ENCODE peak calls at places on chromosomes 3 and 15, in eight cellular contexts. C is AG04450, B is mammary epithelial cell, O is lower lobe of right lung, Z is MM.1S, D is small intestine, G is IMR-90, T is right atrium auricular region. R is an unnamed sample.

GRCh38 chr3:9255976-9256375 is 6.5 kb upstream of the SRGAP3 start:
- DNase-seq in O (no peak), D (no peak), T (no peak), Z (no peak), B (no peak), C (no peak), G (no peak), R (no peak)

GRCh38 chr3:13019243-13019701 is 54.0 kb downstream of the IQSEC1 start:
- DNase-seq in D (no peak), Z (peak), G (peak), O (peak), B (peak), C (peak), T (peak), R (peak)

GRCh38 chr15:99361541-99362185 is 110.4 kb downstream of the LRRC28 start:
- DNase-seq in D (no peak), T (no peak), O (no peak), Z (no peak), G (peak), C (no peak), B (peak), R (no peak)

GRCh38 chr3:16840111-16840444 is 44.7 kb upstream of the PLCL2 start:
- DNase-seq in G (no peak), O (no peak), T (no peak), Z (no peak), C (no peak), B (no peak), D (no peak), R (no peak)

GRCh38 chr3:149501524-149501923 is 27.0 kb downstream of the TM4SF4 start:
- DNase-seq in T (no peak), O (no peak), D (no peak), G (peak), Z (no peak), B (no peak), C (peak), R (no peak)

GRCh38 chr3:43155464-43156121 is 49.7 kb upstream of the POMGNT2 start:
- DNase-seq in T (peak), C (peak), O (no peak), B (peak), Z (no peak), D (peak), G (peak), R (peak)

GRCh38 chr15:98648654-98649537 is 557 bp downstream of the IGF1R start:
- DNase-seq in D (peak), C (no peak), T (no peak), Z (peak), O (peak), B (peak), G (peak), R (peak)

GRCh38 chr15:74179983-74180688 is 6.6 kb downstream of the ISLR start:
- DNase-seq in O (peak), G (peak), C (no peak), T (no peak), Z (no peak), D (no peak), B (peak), R (peak)

GRCh38 chr3:50324351-50325144 is 2.0 kb upstream of the HYAL2 start:
- DNase-seq in T (peak), Z (peak), O (peak), C (peak), G (peak), B (peak), D (peak), R (peak)

GRCh38 chr15:100168787-100169186 is 173.0 kb downstream of the ADAMTS17 start:
- DNase-seq in O (no peak), B (no peak), T (no peak), Z (no peak), D (no peak), G (no peak), C (no peak), R (no peak)

GRCh38 chr15:99909914-99910313 is 176.7 kb upstream of the LYSMD4 start:
- DNase-seq in B (no peak), O (no peak), C (no peak), Z (no peak), D (no peak), T (no peak), G (no peak), R (no peak)

GRCh38 chr3:172465281-172465680 is 17.0 kb upstream of the GHSR start:
- DNase-seq in G (no peak), B (no peak), O (no peak), D (no peak), C (no peak), T (no peak), Z (no peak), R (no peak)

GRCh38 chr3:174035317-174035886 is 637.9 kb downstream of the NLGN1 start:
- DNase-seq in O (no peak), T (no peak), G (peak), D (no peak), B (no peak), Z (peak), C (no peak), R (no peak)

GRCh38 chr3:13332740-13333139 is 87.4 kb downstream of the NUP210 start:
- DNase-seq in B (no peak), O (no peak), D (no peak), T (no peak), Z (no peak), G (no peak), C (no peak), R (no peak)

GRCh38 chr15:26013946-26014345 is 150.8 kb upstream of the ATP10A start:
- DNase-seq in D (no peak), G (no peak), B (no peak), O (no peak), T (no peak), Z (no peak), C (no peak), R (no peak)

GRCh38 chr3:184712248-184712559 is 340 bp upstream of the MAGEF1 start:
- DNase-seq in T (no peak), O (no peak), G (no peak), C (no peak), Z (no peak), B (no peak), D (no peak), R (no peak)
- H3K27ac ChIP-seq in T (peak), O (peak), G (peak), C (peak), Z (peak), B (peak), D (no peak), R (no peak)

DNA sequence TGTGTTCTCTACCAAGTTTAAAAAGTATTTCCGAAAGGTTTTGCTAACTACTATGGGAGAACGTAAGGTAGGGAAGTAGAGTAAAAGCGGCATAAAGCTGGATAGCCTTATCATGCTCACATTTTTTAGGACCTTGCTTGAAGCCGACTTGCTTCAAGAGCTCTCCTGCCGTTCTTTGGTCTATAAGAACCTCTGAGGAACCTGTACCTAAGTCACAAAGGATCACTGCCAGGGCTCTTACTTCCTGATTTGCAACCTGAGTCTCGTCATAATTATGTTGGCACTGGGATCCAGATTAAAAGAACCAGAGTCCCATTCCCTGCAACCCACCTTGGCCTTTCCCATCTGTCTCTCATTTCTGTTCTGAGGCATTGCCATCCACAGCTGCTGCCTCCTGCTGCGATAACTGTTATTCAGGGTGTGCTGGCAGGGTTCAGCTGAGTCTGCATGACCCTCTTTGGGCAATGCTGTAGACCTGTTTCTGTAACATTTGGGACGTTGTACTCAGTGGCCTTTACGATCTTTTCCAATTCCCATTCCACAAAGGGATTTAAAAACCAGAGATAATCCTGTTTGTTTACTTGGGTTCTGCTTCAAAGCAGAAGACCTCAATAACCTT is 131.0 kb upstream of the UMPS start:
- DNase-seq in G (no peak), T (no peak), C (no peak), O (no peak), D (no peak), Z (no peak), B (no peak), R (no peak)
- H3K27ac ChIP-seq in G (no peak), T (peak), C (no peak), O (no peak), D (no peak), Z (no peak), B (no peak), R (peak)

DNA sequence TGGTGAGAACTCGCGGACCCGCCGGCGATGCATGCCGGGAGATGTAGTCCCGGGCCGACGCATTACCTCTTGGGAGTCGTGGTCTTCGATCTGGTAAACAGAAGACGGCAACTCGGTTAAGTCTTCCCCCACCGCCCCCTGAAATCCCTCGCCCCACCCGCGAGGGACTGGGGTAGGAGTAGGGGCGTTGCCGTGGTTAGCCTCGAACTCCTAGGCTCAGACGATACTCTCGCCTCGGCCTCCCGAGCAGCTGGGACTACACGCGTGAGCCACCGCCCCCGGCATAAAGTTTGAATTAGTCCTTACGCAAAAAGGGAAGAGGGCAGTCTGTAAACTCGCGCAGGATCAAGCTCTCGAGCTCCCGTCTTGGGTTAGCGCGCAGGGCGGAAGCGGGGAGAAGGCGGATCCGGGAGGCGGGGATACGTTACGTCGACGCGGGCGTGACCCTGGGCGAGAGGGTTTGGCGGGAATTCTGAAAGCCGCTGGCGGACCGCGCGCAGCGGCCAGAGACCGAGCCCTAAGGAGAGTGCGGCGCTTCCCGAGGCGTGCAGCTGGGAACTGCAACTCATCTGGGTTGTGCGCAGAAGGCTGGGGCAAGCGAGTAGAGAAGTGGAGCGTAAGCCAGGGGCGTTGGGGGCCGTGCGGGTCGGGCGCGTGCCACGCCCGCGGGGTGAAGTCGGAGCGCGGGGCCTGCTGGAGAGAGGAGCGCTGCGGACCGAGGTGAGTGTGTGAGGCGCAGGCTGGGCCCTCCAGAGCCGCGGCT is at the start of gene RAD51:
- DNase-seq in G (peak), B (peak), Z (peak), D (peak), O (peak), T (peak), C (peak), R (peak)
- H3K27ac ChIP-seq in G (peak), B (peak), Z (peak), D (peak), O (peak), T (peak), C (peak), R (peak)

GRCh38 chr3:195159819-195160175 is 111.2 kb downstream of the XXYLT1 start:
- DNase-seq in B (no peak), G (peak), D (no peak), O (no peak), C (no peak), T (no peak), Z (no peak), R (no peak)

GRCh38 chr3:195156286-195156890 is 114.6 kb downstream of the XXYLT1 start:
- DNase-seq in B (no peak), Z (no peak), D (no peak), C (no peak), T (no peak), O (no peak), G (no peak), R (no peak)

GRCh38 chr3:195160908-195161434 is 110.0 kb downstream of the XXYLT1 start:
- DNase-seq in O (no peak), G (no peak), B (no peak), Z (peak), T (no peak), C (no peak), D (no peak), R (no peak)

GRCh38 chr3:195160257-195160898 is 110.6 kb downstream of the XXYLT1 start:
- DNase-seq in O (no peak), D (peak), B (no peak), G (peak), C (peak), Z (no peak), T (no peak), R (no peak)

GRCh38 chr3:195159117-195159818 is 111.7 kb downstream of the XXYLT1 start:
- DNase-seq in O (no peak), G (no peak), B (no peak), D (peak), Z (no peak), T (no peak), C (no peak), R (no peak)
- H3K27ac ChIP-seq in O (peak), G (peak), B (no peak), D (no peak), Z (no peak), T (peak), C (peak), R (no peak)

GRCh38 chr15:71586463-71586862 is 223.9 kb upstream of the NR2E3 start:
- DNase-seq in B (no peak), D (no peak), Z (no peak), G (no peak), O (no peak), C (no peak), T (no peak), R (no peak)
- H3K27ac ChIP-seq in B (no peak), D (no peak), Z (no peak), G (no peak), O (no peak), C (no peak), T (no peak), R (no peak)

GRCh38 chr3:71695000-71695482 is 30.2 kb downstream of the EIF4E3 start:
- DNase-seq in O (no peak), B (no peak), T (no peak), G (peak), D (peak), Z (no peak), C (no peak), R (no peak)

GRCh38 chr3:71690222-71690821 is 34.9 kb downstream of the EIF4E3 start:
- DNase-seq in C (no peak), O (no peak), D (peak), B (peak), Z (no peak), T (no peak), G (peak), R (no peak)

GRCh38 chr3:71693641-71694040 is 31.6 kb downstream of the EIF4E3 start:
- DNase-seq in O (peak), C (no peak), T (no peak), B (no peak), D (no peak), G (no peak), Z (no peak), R (no peak)

GRCh38 chr3:71692139-71692538 is 33.1 kb downstream of the EIF4E3 start:
- DNase-seq in Z (no peak), O (no peak), C (no peak), B (no peak), D (no peak), G (no peak), T (no peak), R (no peak)

DNA sequence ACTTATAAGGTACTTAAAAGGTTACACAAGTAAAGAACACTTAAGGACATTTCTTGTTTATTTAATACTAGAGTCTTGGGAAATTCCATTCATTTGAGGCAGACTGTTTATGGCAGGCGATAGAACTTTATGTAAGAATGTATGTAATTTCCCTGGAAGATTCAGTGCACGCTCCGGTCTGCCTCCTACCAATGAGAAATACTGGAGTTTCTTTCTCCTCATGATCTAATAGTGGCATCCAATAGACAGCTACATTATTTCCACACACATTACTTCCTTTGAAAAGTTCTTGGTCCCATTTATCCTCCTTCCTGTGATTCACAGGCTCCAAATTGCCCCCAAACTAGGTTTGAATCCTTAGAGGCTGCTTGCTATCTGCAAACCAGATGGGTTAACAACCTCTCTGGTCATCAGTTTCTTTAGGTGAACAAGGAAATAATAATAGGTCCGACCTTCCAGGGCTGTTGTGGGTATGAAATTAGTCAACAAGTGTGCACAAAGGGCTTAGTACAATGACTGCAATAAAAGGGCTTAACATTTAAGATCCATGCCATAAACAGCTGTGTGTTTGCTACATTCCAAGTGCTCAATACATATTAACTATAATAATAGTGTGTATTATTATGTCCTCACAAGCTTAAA is 30.7 kb downstream of the EIF4E3 start:
- DNase-seq in G (peak), D (no peak), B (peak), Z (no peak), C (peak), O (no peak), T (no peak), R (no peak)
- H3K27ac ChIP-seq in G (peak), D (peak), B (no peak), Z (no peak), C (peak), O (peak), T (no peak), R (no peak)

GRCh38 chr15:42508263-42508690 is 12.8 kb downstream of the SNAP23 start:
- DNase-seq in D (no peak), B (no peak), C (no peak), O (no peak), T (peak), Z (no peak), G (peak), R (no peak)
- H3K27ac ChIP-seq in D (no peak), B (no peak), C (no peak), O (peak), T (peak), Z (no peak), G (no peak), R (no peak)

GRCh38 chr3:33054100-33055097 is 42.5 kb downstream of the GLB1 start:
- DNase-seq in O (no peak), G (no peak), B (no peak), Z (no peak), D (no peak), T (no peak), C (no peak), R (no peak)

GRCh38 chr3:33060609-33061337 is 36.2 kb downstream of the GLB1 start:
- DNase-seq in C (no peak), G (no peak), B (no peak), Z (no peak), O (no peak), T (no peak), D (no peak), R (no peak)

GRCh38 chr3:33061782-33062181 is 35.2 kb downstream of the GLB1 start:
- DNase-seq in Z (no peak), C (peak), G (peak), O (no peak), B (no peak), D (peak), T (no peak), R (no peak)

GRCh38 chr3:33058780-33059179 is 38.2 kb downstream of the GLB1 start:
- DNase-seq in O (no peak), C (no peak), T (no peak), G (no peak), B (no peak), D (no peak), Z (no peak), R (no peak)

DNA sequence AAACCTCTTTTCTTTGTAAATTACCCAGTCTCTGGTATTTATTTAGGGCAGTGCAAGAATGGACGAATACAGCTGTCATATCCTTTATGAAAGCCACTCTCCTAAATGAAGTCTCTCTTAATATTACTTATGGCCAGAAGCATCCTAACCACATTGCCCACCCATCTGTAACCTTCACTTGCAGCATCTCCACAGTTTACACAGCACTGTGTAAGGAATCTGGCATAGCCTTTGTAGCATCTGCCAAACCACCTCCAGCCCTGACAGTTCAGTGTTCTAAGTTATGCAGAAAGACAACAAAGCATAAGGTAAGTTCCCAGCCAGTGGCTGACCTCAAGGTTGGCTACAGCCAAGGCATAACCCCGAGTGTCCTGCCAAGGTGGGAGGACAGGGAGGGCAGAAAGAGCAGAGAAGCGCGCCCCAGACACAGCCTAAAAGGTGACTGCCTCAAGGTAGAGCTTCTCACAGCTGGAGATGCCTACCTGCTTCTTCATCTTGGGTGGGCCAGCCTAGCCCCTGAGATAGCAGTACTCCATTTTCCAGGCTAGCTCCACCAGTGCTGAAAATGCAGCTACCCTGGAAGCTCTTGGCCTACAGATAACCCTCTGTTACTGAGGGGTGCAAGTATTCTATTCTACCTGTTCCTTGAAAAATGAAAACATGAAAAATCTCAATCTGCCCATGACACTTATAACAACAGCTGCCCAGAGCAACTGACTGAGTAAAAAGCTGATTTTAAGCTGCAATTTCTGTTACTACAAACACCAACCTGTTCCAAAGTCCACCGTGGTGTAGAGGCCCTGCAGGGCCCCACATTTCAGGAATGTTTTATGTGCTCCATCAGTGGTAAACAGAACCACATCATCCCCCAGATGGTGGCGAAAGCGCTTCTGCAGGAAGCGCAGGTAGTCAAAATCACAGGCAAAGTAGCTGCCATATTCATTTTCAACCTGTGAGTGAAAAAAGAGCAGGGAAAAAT is 39.3 kb downstream of the GLB1 start:
- DNase-seq in Z (no peak), T (no peak), G (no peak), O (no peak), D (no peak), C (no peak), B (no peak), R (no peak)
- H3K27ac ChIP-seq in Z (no peak), T (no peak), G (no peak), O (no peak), D (no peak), C (no peak), B (no peak), R (no peak)

GRCh38 chr3:188558343-188559068 is 404.5 kb downstream of the LPP start:
- DNase-seq in T (no peak), Z (no peak), G (peak), C (no peak), O (no peak), B (no peak), D (no peak), R (no peak)
- H3K27ac ChIP-seq in T (peak), Z (no peak), G (no peak), C (no peak), O (no peak), B (no peak), D (no peak), R (peak)

R was measured in aorta.